ENCODE peak calls at places on chromosomes 1 and 21, in eight cellular contexts. K, I, N, S, J, M, Z and L are unnamed samples.

GRCh38 chr1:14775434-14775833 is 176.9 kb downstream of the KAZN start:
- DNase-seq in Z (no peak), S (no peak), J (no peak), I (no peak), K (no peak), M (no peak), N (no peak), L (no peak)

GRCh38 chr1:157289424-157290105 is 151.4 kb upstream of the ETV3 start:
- DNase-seq in N (no peak), K (no peak), Z (no peak), J (no peak), M (no peak), S (no peak), I (no peak), L (no peak)

GRCh38 chr1:112956503-112957132 is 622 bp upstream of the SLC16A1 start:
- DNase-seq in S (no peak), N (peak), K (peak), Z (peak), J (no peak), I (no peak), M (no peak), L (peak)

GRCh38 chr1:46558141-46558963 is 6.9 kb upstream of the KNCN start:
- DNase-seq in M (no peak), K (no peak), J (no peak), N (no peak), S (no peak), Z (no peak), I (no peak), L (no peak)

GRCh38 chr1:113692342-113692741 is 66.9 kb downstream of the PHTF1 start:
- DNase-seq in I (no peak), M (no peak), J (no peak), S (no peak), K (no peak), N (no peak), Z (no peak), L (no peak)

GRCh38 chr1:165034136-165034535 is 322.4 kb downstream of the LMX1A start:
- DNase-seq in J (no peak), M (no peak), S (no peak), K (no peak), I (no peak), Z (no peak), N (no peak), L (no peak)

GRCh38 chr1:162141273-162142023 is 72.0 kb downstream of the NOS1AP start:
- DNase-seq in M (no peak), S (peak), Z (no peak), N (no peak), I (no peak), K (peak), J (no peak), L (no peak)

GRCh38 chr1:18575620-18576019 is 55.0 kb upstream of the PAX7 start:
- DNase-seq in M (peak), J (no peak), K (no peak), Z (peak), I (peak), N (peak), S (peak), L (no peak)

GRCh38 chr1:58575831-58576726 is 973 bp downstream of the TACSTD2 start:
- DNase-seq in N (no peak), M (no peak), K (peak), J (no peak), S (no peak), Z (no peak), I (no peak), L (no peak)

GRCh38 chr1:75136158-75136815 is 2.1 kb downstream of the LHX8 start:
- DNase-seq in S (no peak), K (no peak), M (no peak), N (no peak), J (no peak), I (no peak), Z (peak), L (peak)

GRCh38 chr1:204070895-204071294 is 2.0 kb upstream of the SOX13 start:
- DNase-seq in S (no peak), Z (no peak), I (no peak), M (no peak), N (no peak), J (no peak), K (no peak), L (no peak)

GRCh38 chr21:26116456-26117011 is 54.0 kb downstream of the APP start:
- DNase-seq in J (no peak), S (no peak), Z (peak), M (no peak), I (no peak), N (no peak), K (peak), L (peak)

GRCh38 chr1:209552406-209553264 is 30.9 kb upstream of the CAMK1G start:
- DNase-seq in Z (no peak), S (no peak), J (no peak), N (no peak), K (peak), I (no peak), M (no peak), L (no peak)

GRCh38 chr21:25329227-25329626 is 278.1 kb downstream of the MRPL39 start:
- DNase-seq in J (no peak), Z (no peak), K (no peak), N (no peak), S (peak), I (no peak), M (peak), L (peak)

GRCh38 chr1:24102966-24103365 is 9.0 kb downstream of the MYOM3 start:
- DNase-seq in M (peak), K (no peak), Z (no peak), S (no peak), N (no peak), I (no peak), J (no peak), L (no peak)

GRCh38 chr1:161706483-161707347 is at the start of gene FCRLA:
- DNase-seq in J (peak), Z (no peak), S (peak), K (peak), I (no peak), M (peak), N (no peak), L (peak)